ENCODE peak calls at places on chromosomes 13 and 19, in six cellular contexts. J is IMR-90, X is H1, Q is mesenchymal stem cell, G is neuronal stem cell, P is trophoblast cell. L is an unnamed sample.

GRCh38 chr19:584240-585001 is 5.3 kb upstream of the HCN2 start:
- DNase-seq in G (peak), Q (peak), J (peak), X (peak), P (peak), L (peak)

GRCh38 chr19:5624154-5624663 is 1.3 kb downstream of the SAFB start:
- DNase-seq in J (peak), X (peak), Q (peak), G (no peak), P (no peak), L (peak)

GRCh38 chr19:778910-779653 is 18.2 kb upstream of the PTBP1 start:
- DNase-seq in Q (peak), P (peak), G (no peak), X (no peak), J (peak), L (peak)

GRCh38 chr13:79782541-79783216 is 301.7 kb downstream of the NDFIP2 start:
- DNase-seq in P (no peak), Q (peak), X (peak), J (peak), G (peak), L (peak)

GRCh38 chr19:23203841-23204344 is 46.3 kb downstream of the ZNF724 start:
- DNase-seq in G (no peak), J (no peak), Q (no peak), X (no peak), P (no peak), L (no peak)

GRCh38 chr19:46861691-46862503 is 1.1 kb downstream of the ARHGAP35 start:
- DNase-seq in Q (peak), X (no peak), J (no peak), P (no peak), G (no peak), L (peak)

GRCh38 chr19:18000981-18001836 is 6.8 kb upstream of the ARRDC2 start:
- DNase-seq in G (no peak), X (peak), Q (peak), P (peak), J (peak), L (peak)

GRCh38 chr19:10316229-10317044 is 622 bp upstream of the FDX2 start:
- DNase-seq in Q (no peak), P (no peak), X (no peak), J (no peak), G (no peak), L (no peak)

GRCh38 chr13:24265453-24265852 is 43.9 kb upstream of the C1QTNF9 start:
- DNase-seq in P (no peak), J (no peak), G (no peak), Q (no peak), X (no peak), L (no peak)

GRCh38 chr19:19137556-19138109 is 645 bp downstream of the TMEM161A start:
- DNase-seq in J (no peak), G (no peak), P (no peak), Q (peak), X (no peak), L (no peak)

GRCh38 chr13:39676315-39676876 is 20.9 kb downstream of the COG6 start:
- DNase-seq in P (peak), X (no peak), Q (peak), G (peak), J (peak), L (peak)

GRCh38 chr19:5664515-5664914 is 15.8 kb downstream of the MICOS13 start:
- DNase-seq in J (no peak), P (no peak), X (no peak), Q (no peak), G (no peak), L (no peak)

GRCh38 chr19:14886032-14886431 is at the start of gene OR7A17:
- DNase-seq in Q (no peak), X (no peak), J (no peak), P (no peak), G (no peak), L (no peak)

GRCh38 chr19:42092350-42092749 is 16.4 kb downstream of the ZNF574 start:
- DNase-seq in P (no peak), Q (no peak), G (no peak), X (peak), J (no peak), L (peak)

GRCh38 chr13:38366954-38367645 is 17.4 kb downstream of the UFM1 start:
- DNase-seq in X (no peak), G (no peak), J (peak), P (no peak), Q (no peak), L (no peak)

GRCh38 chr19:58578430-58578925 is 5.3 kb upstream of the MZF1 start:
- DNase-seq in P (no peak), X (no peak), Q (no peak), G (no peak), J (no peak), L (no peak)

GRCh38 chr13:91133941-91134772 is 213.3 kb upstream of the MIR17HG start:
- DNase-seq in P (peak), Q (peak), G (peak), J (peak), X (no peak), L (peak)

GRCh38 chr13:31162151-31163008 is 676 bp upstream of the HSPH1 start:
- DNase-seq in P (peak), G (peak), J (peak), X (peak), Q (peak), L (peak)

GRCh38 chr13:60509601-60510386 is 112.8 kb downstream of the TDRD3 start:
- DNase-seq in Q (no peak), X (no peak), J (peak), P (no peak), G (no peak), L (no peak)

GRCh38 chr19:48637449-48637947 is 319 bp upstream of the DBP start:
- DNase-seq in Q (peak), X (peak), J (peak), G (peak), P (peak), L (peak)

GRCh38 chr19:47275866-47276461 is 1.3 kb downstream of the INAFM1 start:
- DNase-seq in Q (peak), X (no peak), P (no peak), J (peak), G (no peak), L (no peak)

GRCh38 chr13:72151241-72151640 is 284.2 kb upstream of the DACH1 start:
- DNase-seq in Q (peak), P (no peak), X (no peak), G (no peak), J (no peak), L (no peak)

GRCh38 chr19:55099557-55100506 is 17.6 kb downstream of the PPP1R12C start:
- DNase-seq in P (no peak), G (no peak), X (peak), Q (no peak), J (no peak), L (peak)

GRCh38 chr13:25881946-25882574 is 169.8 kb downstream of the SHISA2 start:
- DNase-seq in X (no peak), G (peak), P (no peak), J (no peak), Q (peak), L (peak)

GRCh38 chr13:77476456-77476855 is 59.0 kb upstream of the SCEL start:
- DNase-seq in X (no peak), J (no peak), Q (no peak), G (no peak), P (no peak), L (no peak)

GRCh38 chr19:44752123-44752815 is 3.8 kb downstream of the BCL3 start:
- DNase-seq in X (no peak), P (no peak), Q (no peak), J (no peak), G (no peak), L (no peak)
- H3K4me3 ChIP-seq in X (no peak), P (no peak), Q (no peak), J (no peak), G (no peak), L (no peak)

DNA sequence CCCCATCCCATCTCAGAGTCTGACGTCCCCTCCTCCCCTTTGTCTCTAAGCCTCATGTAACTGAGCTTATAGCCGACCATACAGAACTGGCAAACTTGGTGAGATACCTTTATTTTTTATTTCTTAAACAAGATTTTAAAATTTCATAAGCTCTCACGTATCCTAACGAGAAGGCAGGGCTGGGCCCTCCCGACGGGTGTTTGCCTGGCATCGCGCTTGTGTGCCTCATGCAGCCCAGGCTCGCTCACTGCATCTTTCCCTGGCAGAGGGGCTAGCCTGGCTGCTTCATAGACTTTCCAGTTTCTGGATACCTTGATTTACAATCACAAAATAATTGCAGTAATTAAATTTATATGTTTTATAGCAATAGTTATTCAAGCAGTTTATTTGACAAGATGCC is 69.0 kb downstream of the GGACT start:
- DNase-seq in P (no peak), X (no peak), Q (no peak), J (no peak), G (no peak), L (no peak)
- H2AK5ac ChIP-seq in P (no peak), X (peak), Q (no peak), J (no peak), G (no peak), L (no peak)

DNA sequence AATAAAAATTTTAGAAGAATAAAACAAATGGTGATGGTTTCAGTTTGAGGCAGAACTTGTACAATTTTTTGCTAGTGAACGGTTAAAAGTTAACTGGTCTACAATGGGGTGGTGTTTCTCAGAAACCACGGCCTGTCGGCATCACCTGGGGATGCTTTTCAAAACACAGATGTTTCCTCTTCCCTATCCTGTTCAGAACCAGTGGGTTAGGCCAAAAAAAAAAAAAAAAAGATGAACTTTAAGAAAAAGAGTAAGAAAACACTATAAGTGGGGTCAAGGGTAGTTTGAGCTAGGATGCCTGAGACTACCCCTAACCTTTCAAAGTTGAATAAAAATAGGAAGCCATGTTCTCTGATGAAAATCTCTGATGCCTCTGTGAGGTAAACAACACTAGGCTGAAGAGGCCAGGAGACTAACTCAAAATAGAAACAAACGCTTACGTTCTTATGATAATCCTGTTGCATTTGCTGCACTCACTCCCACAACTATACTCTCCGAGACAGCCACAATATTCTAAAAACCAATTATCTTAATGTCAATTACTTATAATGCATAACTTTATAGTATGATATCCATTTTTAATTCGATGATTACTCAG is 3.3 kb downstream of the MTIF3 start:
- DNase-seq in Q (no peak), J (no peak), X (no peak), G (no peak), P (no peak), L (no peak)
- H3K4me3 ChIP-seq in Q (no peak), J (no peak), X (no peak), G (no peak), P (no peak), L (no peak)

DNA sequence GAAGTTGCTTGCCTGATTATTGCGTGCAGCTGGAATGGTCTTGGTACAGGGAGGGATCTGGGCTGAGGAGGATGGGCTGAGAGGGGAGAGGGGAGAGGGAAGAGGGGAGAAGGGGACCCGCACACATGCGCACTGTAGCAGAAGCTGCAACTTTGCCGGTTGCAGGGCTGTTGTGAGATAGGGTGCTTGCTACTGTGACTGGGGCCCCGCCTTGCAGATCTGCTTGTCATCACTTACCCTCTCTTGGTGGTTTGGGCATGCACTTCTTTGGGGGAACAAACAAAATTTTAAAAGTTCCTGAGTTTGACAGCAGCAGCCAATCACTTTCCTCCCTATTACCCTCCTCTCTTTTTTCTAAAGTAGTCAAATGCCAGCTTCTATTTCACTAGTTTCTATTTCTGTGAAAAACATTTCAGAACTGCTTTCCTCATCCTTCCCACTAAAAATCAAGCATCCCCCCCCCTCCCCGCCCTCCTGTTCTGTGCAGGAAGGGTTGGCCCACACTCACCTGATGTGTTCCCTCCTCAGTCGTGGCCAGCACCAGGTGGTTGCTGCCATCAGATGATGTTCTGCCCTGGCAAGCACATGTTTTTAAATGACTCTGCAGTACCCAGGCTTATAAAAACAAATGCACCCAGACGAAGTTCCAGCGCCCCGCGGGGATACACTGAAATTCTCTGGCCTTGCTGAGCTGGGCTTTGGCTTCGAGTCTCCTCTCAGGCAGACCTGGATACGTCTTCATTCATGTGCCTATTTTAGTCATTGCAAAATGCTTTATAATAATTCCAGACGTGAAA is 316.5 kb downstream of the DLEU7 start:
- DNase-seq in J (no peak), Q (no peak), G (no peak), P (no peak), X (no peak), L (no peak)
- H2AK5ac ChIP-seq in J (peak), Q (no peak), G (no peak), P (no peak), X (no peak), L (no peak)